ENCODE peak calls at places on chromosome 2, in four cellular contexts. G, H, K and F are unnamed samples.

GRCh38 chr2:11058129-11058528 is 97.1 kb upstream of the SLC66A3 start:
- DNase-seq in G (no peak), H (no peak), K (no peak), F (no peak)

GRCh38 chr2:39642054-39642742 is 23.5 kb upstream of the TMEM178A start:
- DNase-seq in G (peak), H (no peak), K (no peak), F (no peak)

GRCh38 chr2:119387381-119388129 is 20.8 kb downstream of the DBI start:
- DNase-seq in G (peak), H (no peak), K (no peak), F (no peak)

GRCh38 chr2:168686485-168687191 is 115.8 kb upstream of the NOSTRIN start:
- DNase-seq in G (peak), H (no peak), K (no peak), F (no peak)

GRCh38 chr2:227134591-227134990 is 29.4 kb downstream of the COL4A4 start:
- DNase-seq in G (peak), H (no peak), K (no peak), F (no peak)

GRCh38 chr2:36785179-36785795 is 88.8 kb downstream of the VIT start:
- DNase-seq in G (peak), H (peak), K (peak), F (peak)

GRCh38 chr2:121297217-121297830 is 12.3 kb upstream of the TFCP2L1 start:
- DNase-seq in G (peak), H (no peak), K (peak), F (peak)

GRCh38 chr2:106192752-106193490 is 1.2 kb downstream of the UXS1 start:
- DNase-seq in G (peak), H (peak), K (peak), F (peak)

GRCh38 chr2:55986700-55987440 is 63.3 kb upstream of the EFEMP1 start:
- DNase-seq in G (peak), H (no peak), K (no peak), F (no peak)

GRCh38 chr2:66494708-66495107 is 59.8 kb downstream of the MEIS1 start:
- DNase-seq in G (peak), H (no peak), K (no peak), F (no peak)